ENCODE peak calls at places on chromosome 14, in six cellular contexts. One of them, this sample, is unnamed.

GRCh38 chr14:23931705-23932314 is 21.8 kb upstream of the DHRS4 start:
- DNase-seq in psoas muscle: no peak
- DNase-seq in A549: no peak
- DNase-seq in mesothelial cell of epicardium: no peak
- DNase-seq in pancreas: no peak
- DNase-seq in left ventricle myocardium inferior: no peak
- DNase-seq in this sample: no peak

GRCh38 chr14:63647696-63648410 is 6.2 kb upstream of the WDR89 start:
- DNase-seq in left ventricle myocardium inferior: no peak
- DNase-seq in mesothelial cell of epicardium: no peak
- DNase-seq in A549: no peak
- DNase-seq in pancreas: no peak
- DNase-seq in psoas muscle: no peak
- DNase-seq in this sample: no peak

GRCh38 chr14:49849213-49849847 is 3.3 kb downstream of the NEMF start:
- DNase-seq in A549: no peak
- DNase-seq in psoas muscle: no peak
- DNase-seq in left ventricle myocardium inferior: no peak
- DNase-seq in pancreas: no peak
- DNase-seq in mesothelial cell of epicardium: no peak
- DNase-seq in this sample: no peak

GRCh38 chr14:53927171-53927570 is 29.5 kb downstream of the BMP4 start:
- DNase-seq in pancreas: no peak
- DNase-seq in psoas muscle: no peak
- DNase-seq in A549: no peak
- DNase-seq in left ventricle myocardium inferior: no peak
- DNase-seq in mesothelial cell of epicardium: no peak
- DNase-seq in this sample: no peak

GRCh38 chr14:66395300-66395699 is 90.9 kb upstream of the CCDC196 start:
- DNase-seq in A549: no peak
- DNase-seq in psoas muscle: no peak
- DNase-seq in pancreas: no peak
- DNase-seq in left ventricle myocardium inferior: no peak
- DNase-seq in mesothelial cell of epicardium: no peak
- DNase-seq in this sample: no peak

GRCh38 chr14:63759454-63759853 is 31.6 kb upstream of the SGPP1 start:
- DNase-seq in mesothelial cell of epicardium: no peak
- DNase-seq in left ventricle myocardium inferior: no peak
- DNase-seq in A549: no peak
- DNase-seq in psoas muscle: no peak
- DNase-seq in pancreas: no peak
- DNase-seq in this sample: no peak

GRCh38 chr14:49879683-49880204 is 13.1 kb upstream of the ARF6 start:
- DNase-seq in mesothelial cell of epicardium: no peak
- DNase-seq in A549: peak; percentile 89
- DNase-seq in psoas muscle: no peak
- DNase-seq in pancreas: no peak
- DNase-seq in left ventricle myocardium inferior: no peak
- DNase-seq in this sample: no peak

GRCh38 chr14:20460458-20461229 is 590 bp downstream of the PIP4P1 start:
- DNase-seq in left ventricle myocardium inferior: no peak
- DNase-seq in mesothelial cell of epicardium: no peak
- DNase-seq in pancreas: no peak
- DNase-seq in psoas muscle: no peak
- DNase-seq in A549: no peak
- DNase-seq in this sample: no peak

GRCh38 chr14:65330416-65330815 is 82.1 kb upstream of the FUT8 start:
- DNase-seq in A549: no peak
- DNase-seq in mesothelial cell of epicardium: no peak
- DNase-seq in left ventricle myocardium inferior: no peak
- DNase-seq in psoas muscle: no peak
- DNase-seq in pancreas: no peak
- DNase-seq in this sample: no peak

GRCh38 chr14:105059035-105059916 is 6.0 kb downstream of the GPR132 start:
- DNase-seq in psoas muscle: peak; percentile 59
- DNase-seq in pancreas: peak; percentile 55
- DNase-seq in left ventricle myocardium inferior: peak; percentile 48
- DNase-seq in A549: no peak
- DNase-seq in mesothelial cell of epicardium: no peak
- DNase-seq in this sample: no peak

GRCh38 chr14:20855652-20856291 is 35.4 kb upstream of the RNASE3 start:
- DNase-seq in A549: peak; percentile 83
- DNase-seq in pancreas: no peak
- DNase-seq in left ventricle myocardium inferior: peak; percentile 19
- DNase-seq in mesothelial cell of epicardium: no peak
- DNase-seq in psoas muscle: no peak
- DNase-seq in this sample: no peak

GRCh38 chr14:30194769-30195168 is 267.1 kb upstream of the PRKD1 start:
- DNase-seq in psoas muscle: no peak
- DNase-seq in A549: no peak
- DNase-seq in left ventricle myocardium inferior: no peak
- DNase-seq in pancreas: no peak
- DNase-seq in mesothelial cell of epicardium: no peak
- DNase-seq in this sample: no peak

GRCh38 chr14:44352212-44352611 is 154.9 kb downstream of the FSCB start:
- DNase-seq in psoas muscle: no peak
- DNase-seq in pancreas: no peak
- DNase-seq in left ventricle myocardium inferior: no peak
- DNase-seq in mesothelial cell of epicardium: no peak
- DNase-seq in A549: no peak
- DNase-seq in this sample: no peak

GRCh38 chr14:51520087-51520486 is 131.6 kb upstream of the FRMD6 start:
- DNase-seq in mesothelial cell of epicardium: no peak
- DNase-seq in left ventricle myocardium inferior: no peak
- DNase-seq in A549: no peak
- DNase-seq in pancreas: no peak
- DNase-seq in psoas muscle: no peak
- DNase-seq in this sample: no peak

GRCh38 chr14:68715032-68715924 is 77.6 kb downstream of the ZFP36L1 start:
- DNase-seq in A549: peak; percentile 31
- DNase-seq in left ventricle myocardium inferior: no peak
- DNase-seq in pancreas: no peak
- DNase-seq in mesothelial cell of epicardium: no peak
- DNase-seq in psoas muscle: no peak
- DNase-seq in this sample: no peak

GRCh38 chr14:76844223-76844622 is 18.0 kb downstream of the LRRC74A start:
- DNase-seq in left ventricle myocardium inferior: peak; percentile 70
- DNase-seq in pancreas: peak; percentile 79
- DNase-seq in A549: peak; percentile 53
- DNase-seq in mesothelial cell of epicardium: no peak
- DNase-seq in psoas muscle: peak; percentile 74
- DNase-seq in this sample: no peak
- TF ChIP-seq CTCF in left ventricle myocardium inferior: peak; percentile 59
- TF ChIP-seq CTCF in pancreas: peak; percentile 23
- TF ChIP-seq CTCF in A549: no peak
- TF ChIP-seq CTCF in mesothelial cell of epicardium: no peak
- TF ChIP-seq CTCF in psoas muscle: peak; percentile 24
- TF ChIP-seq CTCF in this sample: no peak

GRCh38 chr14:95190857-95191256 is 33.5 kb upstream of the DICER1 start:
- DNase-seq in A549: no peak
- DNase-seq in mesothelial cell of epicardium: no peak
- DNase-seq in psoas muscle: no peak
- DNase-seq in left ventricle myocardium inferior: no peak
- DNase-seq in pancreas: no peak
- DNase-seq in this sample: no peak
- TF ChIP-seq CTCF in A549: no peak
- TF ChIP-seq CTCF in mesothelial cell of epicardium: no peak
- TF ChIP-seq CTCF in psoas muscle: no peak
- TF ChIP-seq CTCF in left ventricle myocardium inferior: no peak
- TF ChIP-seq CTCF in pancreas: no peak
- TF ChIP-seq CTCF in this sample: no peak

GRCh38 chr14:100146548-100147091 is 12.8 kb downstream of the DEGS2 start:
- DNase-seq in A549: no peak
- DNase-seq in psoas muscle: no peak
- DNase-seq in mesothelial cell of epicardium: no peak
- DNase-seq in pancreas: no peak
- DNase-seq in left ventricle myocardium inferior: no peak
- DNase-seq in this sample: no peak
- TF ChIP-seq CTCF in A549: no peak
- TF ChIP-seq CTCF in psoas muscle: no peak
- TF ChIP-seq CTCF in mesothelial cell of epicardium: no peak
- TF ChIP-seq CTCF in pancreas: no peak
- TF ChIP-seq CTCF in left ventricle myocardium inferior: no peak
- TF ChIP-seq CTCF in this sample: no peak

DNA sequence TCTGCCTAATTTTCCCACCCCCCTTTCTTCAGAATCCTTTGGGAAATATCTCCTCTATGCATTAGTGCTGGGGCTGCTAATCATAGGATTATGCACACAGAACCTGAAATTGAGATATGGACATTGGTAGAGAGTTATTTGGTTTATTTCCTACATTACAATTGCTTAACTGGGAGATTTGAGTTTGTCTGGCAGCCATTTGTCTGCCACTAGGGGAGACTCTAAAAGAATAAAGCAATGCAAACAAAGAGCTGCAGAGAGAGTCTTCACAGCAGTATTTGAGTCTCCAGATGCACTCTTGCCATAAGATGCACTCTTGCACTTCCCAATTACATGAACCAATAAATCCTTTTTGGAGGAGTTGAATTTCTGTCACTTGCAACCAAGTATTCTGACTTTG is 12.0 kb upstream of the PCNX4 start:
- DNase-seq in A549: no peak
- DNase-seq in mesothelial cell of epicardium: no peak
- DNase-seq in left ventricle myocardium inferior: no peak
- DNase-seq in psoas muscle: no peak
- DNase-seq in pancreas: no peak
- DNase-seq in this sample: no peak
- TF ChIP-seq CTCF in A549: no peak
- TF ChIP-seq CTCF in mesothelial cell of epicardium: no peak
- TF ChIP-seq CTCF in left ventricle myocardium inferior: no peak
- TF ChIP-seq CTCF in psoas muscle: no peak
- TF ChIP-seq CTCF in pancreas: no peak
- TF ChIP-seq CTCF in this sample: no peak

GRCh38 chr14:58824106-58824505 is 186.3 kb downstream of the DACT1 start:
- DNase-seq in psoas muscle: no peak
- DNase-seq in mesothelial cell of epicardium: no peak
- DNase-seq in A549: no peak
- DNase-seq in pancreas: no peak
- DNase-seq in left ventricle myocardium inferior: no peak
- DNase-seq in this sample: no peak

GRCh38 chr14:58829594-58829993 is 191.8 kb downstream of the DACT1 start:
- DNase-seq in pancreas: no peak
- DNase-seq in mesothelial cell of epicardium: no peak
- DNase-seq in psoas muscle: no peak
- DNase-seq in A549: peak; percentile 37
- DNase-seq in left ventricle myocardium inferior: no peak
- DNase-seq in this sample: no peak

GRCh38 chr14:58824796-58825195 is 187.0 kb downstream of the DACT1 start:
- DNase-seq in psoas muscle: no peak
- DNase-seq in A549: no peak
- DNase-seq in mesothelial cell of epicardium: no peak
- DNase-seq in left ventricle myocardium inferior: no peak
- DNase-seq in pancreas: no peak
- DNase-seq in this sample: no peak

GRCh38 chr14:58828298-58828697 is 190.5 kb downstream of the DACT1 start:
- DNase-seq in psoas muscle: no peak
- DNase-seq in mesothelial cell of epicardium: no peak
- DNase-seq in A549: no peak
- DNase-seq in pancreas: no peak
- DNase-seq in left ventricle myocardium inferior: no peak
- DNase-seq in this sample: no peak

GRCh38 chr14:58826845-58827686 is 189.3 kb downstream of the DACT1 start:
- DNase-seq in A549: no peak
- DNase-seq in psoas muscle: no peak
- DNase-seq in left ventricle myocardium inferior: no peak
- DNase-seq in pancreas: no peak
- DNase-seq in mesothelial cell of epicardium: no peak
- DNase-seq in this sample: no peak
- TF ChIP-seq CTCF in A549: peak; percentile 28
- TF ChIP-seq CTCF in psoas muscle: peak; percentile 42
- TF ChIP-seq CTCF in left ventricle myocardium inferior: peak; percentile 27
- TF ChIP-seq CTCF in pancreas: peak; percentile 24
- TF ChIP-seq CTCF in mesothelial cell of epicardium: peak; percentile 86
- TF ChIP-seq CTCF in this sample: peak; percentile 17

DNA sequence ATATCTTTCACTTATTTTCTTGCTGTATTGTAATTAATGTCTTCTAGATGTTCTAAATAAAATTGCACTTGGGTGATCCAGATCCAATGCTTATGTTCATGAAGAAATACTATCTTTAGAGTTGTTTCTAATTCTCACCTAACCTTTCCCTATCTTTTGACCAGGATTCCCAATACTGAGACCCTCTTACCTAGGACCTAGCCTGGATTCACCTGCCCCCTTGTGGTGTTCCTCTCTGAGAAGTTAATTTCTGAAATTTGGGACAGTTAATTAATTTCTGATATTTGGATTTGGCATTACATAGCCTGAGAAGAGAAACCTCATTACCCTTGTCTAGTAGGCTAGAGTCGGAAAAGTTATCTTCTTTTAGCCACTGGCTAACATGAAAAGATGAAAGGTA is 29.5 kb downstream of the FOXA1 start:
- DNase-seq in psoas muscle: no peak
- DNase-seq in A549: no peak
- DNase-seq in left ventricle myocardium inferior: no peak
- DNase-seq in mesothelial cell of epicardium: no peak
- DNase-seq in pancreas: no peak
- DNase-seq in this sample: no peak
- TF ChIP-seq CTCF in psoas muscle: no peak
- TF ChIP-seq CTCF in A549: peak; percentile 45
- TF ChIP-seq CTCF in left ventricle myocardium inferior: no peak
- TF ChIP-seq CTCF in mesothelial cell of epicardium: no peak
- TF ChIP-seq CTCF in pancreas: no peak
- TF ChIP-seq CTCF in this sample: peak; percentile 34

GRCh38 chr14:93936926-93937325 is 9.8 kb downstream of the FAM181A start:
- DNase-seq in mesothelial cell of epicardium: no peak
- DNase-seq in pancreas: no peak
- DNase-seq in A549: no peak
- DNase-seq in left ventricle myocardium inferior: no peak
- DNase-seq in psoas muscle: no peak
- DNase-seq in this sample: no peak

GRCh38 chr14:93935213-93935612 is 8.1 kb downstream of the FAM181A start:
- DNase-seq in A549: no peak
- DNase-seq in pancreas: no peak
- DNase-seq in left ventricle myocardium inferior: no peak
- DNase-seq in psoas muscle: no peak
- DNase-seq in mesothelial cell of epicardium: no peak
- DNase-seq in this sample: no peak

GRCh38 chr14:93937519-93937918 is 10.4 kb downstream of the FAM181A start:
- DNase-seq in mesothelial cell of epicardium: no peak
- DNase-seq in A549: no peak
- DNase-seq in pancreas: no peak
- DNase-seq in psoas muscle: peak; percentile 89
- DNase-seq in left ventricle myocardium inferior: no peak
- DNase-seq in this sample: no peak

GRCh38 chr14:93938766-93939303 is 11.7 kb downstream of the FAM181A start:
- DNase-seq in psoas muscle: no peak
- DNase-seq in pancreas: no peak
- DNase-seq in left ventricle myocardium inferior: no peak
- DNase-seq in A549: no peak
- DNase-seq in mesothelial cell of epicardium: no peak
- DNase-seq in this sample: no peak

DNA sequence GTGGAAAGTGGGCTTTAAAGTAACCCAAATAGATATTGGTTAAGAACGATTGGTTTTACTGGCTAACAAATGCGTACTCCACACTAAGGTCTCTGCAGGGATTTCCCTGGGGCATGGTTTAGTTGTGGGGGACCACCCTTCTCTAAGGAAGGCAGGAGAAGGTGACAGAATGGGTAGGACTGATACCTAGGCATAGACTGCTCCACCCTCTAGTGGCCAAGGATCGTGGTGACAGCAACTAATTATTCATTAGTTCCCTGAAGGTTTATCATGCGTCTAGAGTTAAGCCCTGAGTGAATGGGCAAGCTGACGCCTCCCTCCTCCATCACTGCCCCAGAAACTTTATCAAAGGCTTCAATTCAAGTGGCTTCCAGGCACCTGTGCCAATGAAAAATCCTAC is 9.1 kb downstream of the FAM181A start:
- DNase-seq in A549: peak; percentile 45
- DNase-seq in psoas muscle: no peak
- DNase-seq in mesothelial cell of epicardium: no peak
- DNase-seq in pancreas: no peak
- DNase-seq in left ventricle myocardium inferior: no peak
- DNase-seq in this sample: peak; percentile 57
- TF ChIP-seq CTCF in A549: peak; percentile 42
- TF ChIP-seq CTCF in psoas muscle: peak; percentile 36
- TF ChIP-seq CTCF in mesothelial cell of epicardium: peak; percentile 57
- TF ChIP-seq CTCF in pancreas: peak; percentile 26
- TF ChIP-seq CTCF in left ventricle myocardium inferior: no peak
- TF ChIP-seq CTCF in this sample: peak; percentile 45